ENCODE peak calls at places on chromosomes 5 and 9, in seven cellular contexts. N, P, V, S, F, W and Z are unnamed samples.

GRCh38 chr9:136784997-136785361 is 6.2 kb upstream of the TMEM141 start:
- DNase-seq in F (no peak), N (no peak), V (no peak), S (no peak), P (no peak), W (no peak), Z (no peak)

GRCh38 chr9:133111461-133112360 is 9.3 kb downstream of the RALGDS start:
- DNase-seq in W (no peak), F (peak; percentile 67), P (no peak), V (no peak), S (no peak), N (no peak), Z (no peak)

GRCh38 chr5:72920690-72921089 is 35.2 kb upstream of the FCHO2 start:
- DNase-seq in S (no peak), W (peak; percentile 33), V (peak; percentile 24), F (no peak), P (peak; percentile 62), N (peak; percentile 23), Z (no peak)

GRCh38 chr9:133773889-133774655 is 35.9 kb upstream of the SARDH start:
- DNase-seq in F (peak; percentile 49), N (peak; percentile 70), S (no peak), V (no peak), P (no peak), W (no peak), Z (no peak)

GRCh38 chr5:10331341-10331796 is 22.1 kb upstream of the MARCHF6 start:
- DNase-seq in S (peak; percentile 72), W (no peak), N (peak; percentile 81), F (no peak), V (no peak), P (peak; percentile 95), Z (no peak)

GRCh38 chr5:115773010-115773580 is 43.4 kb downstream of the CDO1 start:
- DNase-seq in W (no peak), S (no peak), P (no peak), F (no peak), V (no peak), N (no peak), Z (no peak)

GRCh38 chr9:120017971-120018370 is 562.0 kb downstream of the CDK5RAP2 start:
- DNase-seq in V (no peak), N (no peak), S (no peak), F (no peak), W (no peak), P (no peak), Z (no peak)

GRCh38 chr9:1217076-1217475 is 166.9 kb downstream of the DMRT2 start:
- DNase-seq in P (peak; percentile 40), S (no peak), N (no peak), F (no peak), W (no peak), V (no peak), Z (no peak)

GRCh38 chr9:90956026-90956810 is 154.6 kb downstream of the SYK start:
- DNase-seq in V (no peak), W (no peak), F (no peak), S (no peak), N (peak; percentile 71), P (peak; percentile 34), Z (no peak)

GRCh38 chr9:105127863-105128220 is 116.6 kb upstream of the SLC44A1 start:
- DNase-seq in W (no peak), S (no peak), V (peak; percentile 59), P (peak; percentile 70), F (no peak), N (peak; percentile 80), Z (peak; percentile 99)

GRCh38 chr9:98929866-98930265 is 13.8 kb upstream of the COL15A1 start:
- DNase-seq in W (no peak), V (no peak), S (no peak), N (no peak), P (peak; percentile 76), F (no peak), Z (no peak)

GRCh38 chr5:68343421-68343826 is 127.9 kb downstream of the PIK3R1 start:
- DNase-seq in V (no peak), W (peak; percentile 36), F (no peak), P (peak; percentile 87), S (peak; percentile 80), N (peak; percentile 92), Z (no peak)

DNA sequence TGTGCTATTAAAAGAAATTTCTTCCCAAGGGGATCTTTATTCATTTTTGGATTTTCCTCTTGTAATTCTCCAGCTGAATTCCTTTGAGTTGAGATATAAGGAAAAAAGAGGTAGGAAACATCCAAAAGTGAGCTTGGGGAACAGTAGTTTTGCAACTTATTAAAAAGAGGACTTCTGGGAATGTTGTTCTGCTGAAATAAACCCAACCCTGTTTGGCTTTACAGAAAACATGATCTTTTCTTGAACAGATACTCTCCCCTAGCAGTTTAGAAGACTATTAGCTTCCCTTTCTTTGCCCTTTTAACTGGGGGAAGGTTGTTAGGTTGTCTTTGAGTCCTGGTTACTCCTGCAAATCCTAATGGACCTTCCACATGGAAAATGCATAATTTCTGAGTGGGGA is 168.6 kb upstream of the RPS23 start:
- DNase-seq in V (no peak), W (no peak), S (no peak), F (no peak), N (no peak), P (no peak), Z (no peak)
- H3K4me3 ChIP-seq in V (no peak overlapping the region), W (no peak overlapping the region), S (no peak overlapping the region), F (no peak overlapping the region), N (no peak overlapping the region), P (no peak overlapping the region), Z (no peak overlapping the region)

GRCh38 chr9:130973686-130974281 is 34.7 kb upstream of the FIBCD1 start:
- DNase-seq in V (no peak), W (no peak), N (no peak), F (no peak), P (no peak), S (no peak), Z (no peak)
- H3K4me3 ChIP-seq in V (no peak overlapping the region), W (no peak overlapping the region), N (no peak overlapping the region), F (no peak overlapping the region), P (no peak overlapping the region), S (no peak overlapping the region), Z (no peak overlapping the region)

DNA sequence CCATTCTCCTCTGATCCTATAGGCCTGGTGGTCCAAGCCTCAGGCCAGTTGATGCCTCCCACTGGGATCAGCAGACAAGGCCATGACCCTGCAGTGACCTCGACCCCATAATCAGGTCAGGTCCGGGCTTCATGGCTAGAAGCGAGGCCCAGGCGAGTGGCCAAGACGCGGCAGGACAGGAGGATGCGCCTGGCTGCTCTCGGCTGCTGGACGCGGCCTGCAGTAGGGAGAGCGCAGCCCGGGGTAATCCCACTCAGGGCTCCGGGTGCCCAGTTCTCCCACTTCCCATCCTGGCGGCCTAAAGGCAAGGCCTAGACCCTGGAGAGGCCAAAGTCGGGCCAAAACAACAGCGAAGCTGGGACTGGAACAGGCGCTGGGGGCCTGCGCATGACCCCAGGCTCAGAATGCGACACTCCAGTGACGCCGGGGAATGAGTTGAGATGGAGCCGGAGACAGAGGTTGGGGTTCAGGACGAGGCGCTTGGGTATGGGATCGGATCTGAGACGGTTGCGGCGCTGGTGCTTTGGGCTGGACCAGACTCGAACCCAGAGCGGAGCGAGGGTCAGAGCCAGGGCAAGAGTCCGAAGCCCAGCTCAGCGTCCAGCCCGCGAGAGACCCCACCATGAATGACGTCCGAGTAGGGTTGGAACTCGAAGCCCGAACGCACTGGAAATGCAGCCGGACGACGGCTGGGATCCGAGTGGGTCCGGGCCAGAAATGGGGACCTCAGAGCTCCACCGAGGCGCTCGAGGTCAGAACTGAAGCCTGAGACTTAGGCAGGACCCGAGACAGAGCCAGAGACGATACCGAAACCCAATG is 3.2 kb downstream of the LHX6 start:
- DNase-seq in W (no peak), S (no peak), P (no peak), V (no peak), N (no peak), F (no peak), Z (no peak)
- H3K4me3 ChIP-seq in W (no peak overlapping the region), S (peak overlapping the region; percentile 17), P (no peak overlapping the region), V (no peak overlapping the region), N (no peak overlapping the region), F (no peak overlapping the region), Z (no peak overlapping the region)

GRCh38 chr5:885127-885442 is 7.5 kb downstream of the BRD9 start:
- DNase-seq in P (no peak), W (no peak), F (peak; percentile 58), S (no peak), V (no peak), N (no peak), Z (no peak)

GRCh38 chr5:886051-886450 is 6.5 kb downstream of the BRD9 start:
- DNase-seq in N (no peak), V (no peak), F (peak; percentile 64), S (no peak), P (no peak), W (no peak), Z (no peak)

GRCh38 chr5:887947-888640 is 4.5 kb downstream of the BRD9 start:
- DNase-seq in S (no peak), F (peak; percentile 69), V (no peak), N (no peak), W (no peak), P (peak; percentile 50), Z (no peak)

GRCh38 chr5:885529-885928 is 7.1 kb downstream of the BRD9 start:
- DNase-seq in W (no peak), S (peak; percentile 72), N (no peak), P (no peak), V (no peak), F (peak; percentile 74), Z (no peak)

DNA sequence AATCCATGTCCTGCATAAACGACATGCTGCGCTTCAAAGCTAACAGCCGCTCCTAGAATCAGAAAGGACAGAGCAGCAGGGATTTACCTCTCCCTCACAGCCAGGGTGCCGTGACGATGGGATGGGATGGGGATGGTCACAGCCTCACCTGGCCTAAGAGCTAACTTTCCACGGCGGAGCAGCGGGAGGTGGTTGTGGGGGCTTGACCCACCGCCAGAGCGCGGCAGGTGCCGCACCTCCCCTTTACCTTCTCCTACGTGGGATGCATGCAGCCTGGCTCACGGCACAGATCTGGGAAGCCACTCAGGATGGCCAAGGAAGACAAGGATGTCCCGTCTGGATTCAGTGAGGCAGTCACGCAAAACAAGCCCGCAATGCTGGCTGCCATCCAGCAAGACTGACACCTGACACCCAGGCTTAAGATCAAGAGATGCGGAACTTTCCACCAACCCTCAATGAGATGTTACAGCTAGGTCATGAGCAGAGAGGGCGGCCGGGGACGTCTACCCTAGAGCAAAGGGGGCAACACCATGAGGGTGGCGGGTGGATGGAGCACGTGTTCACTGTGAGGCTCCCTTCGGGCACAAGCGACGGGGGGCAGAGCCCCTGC is 5.8 kb downstream of the BRD9 start:
- DNase-seq in W (no peak), N (no peak), F (peak; percentile 69), S (no peak), P (no peak), V (no peak), Z (no peak)
- H3K4me3 ChIP-seq in W (no peak overlapping the region), N (no peak overlapping the region), F (no peak overlapping the region), S (no peak overlapping the region), P (no peak overlapping the region), V (no peak overlapping the region), Z (no peak overlapping the region)

DNA sequence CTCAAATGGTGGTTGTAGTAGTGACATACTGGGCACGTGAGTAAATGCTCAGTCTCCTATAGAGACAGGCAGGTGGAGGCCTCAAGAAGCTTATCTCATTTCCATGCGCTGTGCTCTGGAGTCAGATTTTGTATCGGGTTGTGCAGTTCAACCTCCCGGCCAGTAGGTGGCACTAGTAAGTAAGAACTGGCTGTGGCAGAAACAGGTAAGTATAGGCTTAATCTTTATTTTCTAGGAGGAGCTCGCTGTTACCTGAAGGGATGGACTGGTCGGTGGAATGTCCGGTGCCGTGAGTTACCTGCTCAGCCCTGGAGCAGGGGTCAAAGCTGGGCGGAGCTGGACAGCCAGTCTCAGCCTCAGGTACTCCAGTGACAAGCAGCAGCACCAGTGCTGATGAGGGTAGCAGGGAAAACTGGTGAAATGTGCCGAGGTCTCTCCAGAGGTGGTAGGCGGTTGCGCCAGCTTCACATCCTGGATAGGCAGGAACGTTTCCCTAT is 880.1 kb upstream of the SEMA6A start:
- DNase-seq in F (peak; percentile 71), W (peak; percentile 2), V (peak; percentile 57), P (peak; percentile 17), N (no peak), S (peak; percentile 61), Z (peak; percentile 48)
- H3K4me3 ChIP-seq in F (no peak overlapping the region), W (no peak overlapping the region), V (peak overlapping the region; percentile 53), P (no peak overlapping the region), N (no peak overlapping the region), S (peak overlapping the region; percentile 31), Z (peak overlapping the region; percentile 35)

GRCh38 chr5:33890633-33891032 is 1.2 kb downstream of the ADAMTS12 start:
- DNase-seq in S (no peak), F (no peak), P (peak; percentile 63), V (no peak), W (peak; percentile 31), N (peak; percentile 47), Z (no peak)
- H3K4me3 ChIP-seq in S (peak overlapping the region; percentile 48), F (no peak overlapping the region), P (peak overlapping the region; percentile 64), V (no peak overlapping the region), W (peak overlapping the region; percentile 50), N (peak overlapping the region; percentile 59), Z (no peak overlapping the region)